ENCODE peak calls at places on chromosome 22, in five cellular contexts. X, I, J, T and G are unnamed samples.

GRCh38 chr22:19086417-19086816 is 35.8 kb downstream of the DGCR2 start:
- DNase-seq in X (no peak), I (no peak), J (no peak), T (no peak), G (no peak)

GRCh38 chr22:36055376-36056310 is 27.0 kb upstream of the RBFOX2 start:
- DNase-seq in X (no peak), I (no peak), J (peak), T (no peak), G (no peak)

GRCh38 chr22:20657963-20658362 is 116.0 kb upstream of the SERPIND1 start:
- DNase-seq in X (no peak), I (no peak), J (no peak), T (no peak), G (no peak)

GRCh38 chr22:46783721-46784120 is 21.3 kb downstream of the TBC1D22A start:
- DNase-seq in X (no peak), I (no peak), J (no peak), T (no peak), G (no peak)

GRCh38 chr22:40415531-40416266 is 45.3 kb downstream of the SGSM3 start:
- DNase-seq in X (peak), I (no peak), J (no peak), T (no peak), G (no peak)

GRCh38 chr22:41976070-41976901 is 7.0 kb downstream of the SEPTIN3 start:
- DNase-seq in X (no peak), I (no peak), J (no peak), T (no peak), G (no peak)

GRCh38 chr22:29313126-29314071 is 2.1 kb downstream of the RASL10A start:
- DNase-seq in X (no peak), I (peak), J (no peak), T (no peak), G (no peak)

GRCh38 chr22:29211066-29211841 is 5.6 kb downstream of the EMID1 start:
- DNase-seq in X (no peak), I (no peak), J (no peak), T (no peak), G (no peak)

GRCh38 chr22:18146389-18146753 is 3.6 kb upstream of the USP18 start:
- DNase-seq in X (no peak), I (no peak), J (no peak), T (no peak), G (no peak)

GRCh38 chr22:30325065-30325720 is 1.5 kb downstream of the TBC1D10A start:
- DNase-seq in X (no peak), I (peak), J (peak), T (peak), G (no peak)

GRCh38 chr22:28002181-28002700 is 83.2 kb upstream of the PITPNB start:
- DNase-seq in X (peak), I (no peak), J (peak), T (no peak), G (no peak)

GRCh38 chr22:23163665-23164064 is 16.6 kb upstream of the BCR start:
- DNase-seq in X (no peak), I (no peak), J (no peak), T (no peak), G (no peak)

GRCh38 chr22:43481528-43482309 is 69.9 kb downstream of the MPPED1 start:
- DNase-seq in X (peak), I (no peak), J (no peak), T (no peak), G (peak)

GRCh38 chr22:46068908-46069481 is 81.3 kb upstream of the PPARA start:
- DNase-seq in X (peak), I (no peak), J (peak), T (peak), G (no peak)

GRCh38 chr22:33474587-33474986 is 416.4 kb upstream of the SYN3 start:
- DNase-seq in X (no peak), I (no peak), J (no peak), T (no peak), G (no peak)

GRCh38 chr22:37632174-37633081 is 7.0 kb upstream of the SH3BP1 start:
- DNase-seq in X (no peak), I (no peak), J (no peak), T (no peak), G (no peak)

GRCh38 chr22:19204640-19205039 is 26.1 kb upstream of the SLC25A1 start:
- DNase-seq in X (no peak), I (no peak), J (no peak), T (no peak), G (no peak)

GRCh38 chr22:31346255-31346732 is at the start of gene PATZ1:
- DNase-seq in X (peak), I (peak), J (peak), T (peak), G (peak)